ENCODE peak calls at places on chromosomes 13 and 19, in ten cellular contexts. I, G, Z, J, R, C, H, Y, L and U are unnamed samples. For H3K4me1, the result is how much of the 10 kb centered on the place peaks cover.

GRCh38 chr13:49097374-49097773 is 121.7 kb downstream of the FNDC3A start:
- DNase-seq in I (no peak), G (no peak), Z (no peak), J (peak), R (no peak), C (no peak), H (peak), Y (no peak), L (no peak), U (peak)

GRCh38 chr13:103839460-103839859 is 773.2 kb upstream of the SLC10A2 start:
- DNase-seq in I (no peak), G (no peak), Z (no peak), J (no peak), R (no peak), C (no peak), H (no peak), Y (no peak), L (no peak), U (no peak)

GRCh38 chr13:109330941-109331340 is 455.4 kb downstream of the IRS2 start:
- DNase-seq in I (no peak), G (no peak), Z (no peak), J (no peak), R (no peak), C (no peak), H (peak), Y (no peak), L (no peak), U (peak)

GRCh38 chr13:44765076-44765475 is 188.9 kb upstream of the TSC22D1 start:
- DNase-seq in I (peak), G (no peak), Z (no peak), J (no peak), R (no peak), C (no peak), H (no peak), Y (no peak), L (no peak), U (no peak)

GRCh38 chr13:106570354-106570822 is 2.5 kb upstream of the ARGLU1 start:
- DNase-seq in I (peak), G (peak), Z (peak), J (peak), R (peak), C (no peak), H (peak), Y (peak), L (peak), U (peak)

GRCh38 chr19:5718579-5719273 is 1.2 kb downstream of the LONP1 start:
- DNase-seq in I (no peak), G (no peak), Z (no peak), J (no peak), R (no peak), C (no peak), H (peak), Y (no peak), L (no peak), U (no peak)

GRCh38 chr13:97307882-97308624 is 85.9 kb downstream of the MBNL2 start:
- DNase-seq in I (no peak), G (no peak), Z (no peak), J (no peak), R (peak), C (peak), H (peak), Y (no peak), L (no peak), U (peak)

GRCh38 chr13:43865892-43866291 is 13.6 kb downstream of the CCDC122 start:
- DNase-seq in I (no peak), G (no peak), Z (no peak), J (no peak), R (no peak), C (no peak), H (peak), Y (no peak), L (no peak), U (peak)

GRCh38 chr13:67353891-67354459 is 123.8 kb upstream of the PCDH9 start:
- DNase-seq in I (no peak), G (no peak), Z (no peak), J (no peak), R (no peak), C (peak), H (peak), Y (no peak), L (no peak), U (no peak)

DNA sequence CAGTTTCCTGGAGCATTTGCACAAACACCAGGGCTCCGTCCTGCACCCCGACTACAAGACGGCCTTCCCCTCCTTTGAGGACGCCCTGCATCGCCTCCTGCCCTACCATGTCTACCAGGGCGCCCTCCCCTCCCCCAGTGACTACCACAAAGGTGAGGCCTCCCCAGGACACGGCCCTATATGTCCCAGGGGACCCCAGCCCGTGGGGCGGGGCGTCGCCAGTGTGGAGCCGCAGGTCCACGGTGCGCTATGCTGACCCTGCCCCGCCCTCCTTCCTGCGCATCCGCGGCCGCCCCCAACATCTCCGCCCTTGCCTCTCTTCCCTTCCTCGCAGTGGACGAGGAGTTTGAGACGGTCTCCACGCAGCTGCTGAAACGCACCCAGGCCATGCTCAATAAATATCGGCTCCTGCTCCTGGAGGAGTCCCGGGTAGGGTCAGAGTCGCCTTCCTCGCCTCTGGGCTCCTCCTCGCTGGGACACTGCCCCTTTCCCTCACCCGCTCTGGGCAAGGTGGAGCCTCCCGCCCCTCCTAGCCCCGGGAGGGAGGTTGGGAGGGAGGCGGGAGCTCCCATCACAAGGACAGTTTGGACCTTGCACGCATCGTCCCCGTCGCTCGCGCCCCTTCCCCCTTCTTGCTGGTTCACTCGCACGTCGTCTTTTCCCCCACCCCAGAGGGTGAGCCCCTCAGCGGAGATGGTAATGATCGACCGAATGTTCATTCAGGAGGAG is 14.4 kb upstream of the EHD2 start:
- DNase-seq in I (no peak), G (no peak), Z (no peak), J (no peak), R (no peak), C (no peak), H (no peak), Y (peak), L (no peak), U (no peak)
- H3K4me1 ChIP-seq in I (under half), G (under half), Z (under half), J (under half), R (under half), C (under half), H (under half), Y (under half), L (under half), U (under half)

GRCh38 chr13:22801402-22802003 is 379.3 kb upstream of the SGCG start:
- DNase-seq in I (no peak), G (no peak), Z (no peak), J (no peak), R (no peak), C (no peak), H (peak), Y (no peak), L (no peak), U (peak)
- TF ChIP-seq CTCF in I (no peak), G (no peak), Z (no peak), J (peak), R (peak), C (peak), H (no peak), Y (no peak), L (no peak), U (peak)

GRCh38 chr19:1256646-1257474 is 8.5 kb downstream of the MIDN start:
- DNase-seq in I (no peak), G (peak), Z (no peak), J (no peak), R (no peak), C (no peak), H (no peak), Y (no peak), L (no peak), U (no peak)

GRCh38 chr19:1254530-1255185 is 6.3 kb downstream of the MIDN start:
- DNase-seq in I (no peak), G (peak), Z (no peak), J (no peak), R (no peak), C (no peak), H (no peak), Y (no peak), L (no peak), U (no peak)

GRCh38 chr19:1254081-1254527 is 5.7 kb downstream of the MIDN start:
- DNase-seq in I (no peak), G (peak), Z (no peak), J (peak), R (no peak), C (no peak), H (no peak), Y (no peak), L (no peak), U (no peak)

GRCh38 chr19:1253514-1254080 is 5.2 kb downstream of the MIDN start:
- DNase-seq in I (peak), G (peak), Z (no peak), J (peak), R (no peak), C (no peak), H (no peak), Y (no peak), L (no peak), U (no peak)

GRCh38 chr19:1255186-1256161 is 7.1 kb downstream of the MIDN start:
- DNase-seq in I (no peak), G (peak), Z (no peak), J (no peak), R (no peak), C (no peak), H (no peak), Y (no peak), L (no peak), U (no peak)
- H3K4me1 ChIP-seq in I (under half), G (half or more), Z (half or more), J (half or more), R (half or more), C (under half), H (under half), Y (half or more), L (half or more), U (under half)

GRCh38 chr13:38697628-38698333 is 10.9 kb downstream of the FREM2 start:
- DNase-seq in I (no peak), G (no peak), Z (no peak), J (no peak), R (no peak), C (peak), H (no peak), Y (no peak), L (peak), U (peak)
- TF ChIP-seq CTCF in I (no peak), G (no peak), Z (no peak), J (no peak), R (no peak), C (no peak), H (no peak), Y (no peak), L (no peak), U (no peak)

DNA sequence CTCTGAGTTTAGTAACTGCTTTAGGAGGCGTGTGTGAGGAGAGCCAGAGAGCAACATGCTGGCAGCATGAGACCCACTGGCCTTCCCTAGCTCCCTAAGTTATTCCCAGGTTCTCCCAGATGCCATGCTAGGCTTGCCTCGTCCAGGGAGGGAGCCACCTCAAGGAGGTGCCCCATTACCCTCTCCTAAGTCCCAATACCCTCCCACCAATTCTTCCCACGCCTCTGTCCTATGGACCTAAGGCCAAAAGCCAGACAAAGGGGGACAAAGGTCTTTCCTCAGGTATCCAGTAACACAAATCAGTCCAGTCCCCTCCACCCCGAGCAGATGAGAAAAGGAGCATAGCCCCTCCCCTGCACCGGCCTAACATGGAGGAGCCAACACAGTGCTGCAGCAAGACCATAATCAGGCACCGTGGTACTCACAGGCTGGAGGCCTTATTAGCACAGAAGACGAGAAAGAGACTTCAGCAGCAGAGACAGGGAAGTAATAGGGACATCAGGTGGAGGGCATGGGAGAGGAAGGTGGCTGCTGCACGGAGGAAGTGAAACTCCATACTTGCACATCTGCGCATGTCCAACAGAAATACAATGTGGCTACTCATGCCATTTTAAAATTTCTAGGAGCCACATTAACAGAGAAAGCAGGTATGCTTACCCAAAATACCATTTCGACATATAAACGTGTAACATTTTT is 46.3 kb downstream of the BRD4 start:
- DNase-seq in I (no peak), G (peak), Z (no peak), J (no peak), R (no peak), C (no peak), H (no peak), Y (no peak), L (no peak), U (no peak)
- H3K4me1 ChIP-seq in I (under half), G (half or more), Z (half or more), J (half or more), R (half or more), C (half or more), H (under half), Y (half or more), L (half or more), U (under half)

GRCh38 chr19:52370341-52370710 is 603 bp downstream of the ZNF880 start:
- DNase-seq in I (no peak), G (no peak), Z (no peak), J (no peak), R (no peak), C (no peak), H (no peak), Y (no peak), L (no peak), U (no peak)

GRCh38 chr19:52366414-52366824 is 3.3 kb upstream of the ZNF880 start:
- DNase-seq in I (no peak), G (no peak), Z (no peak), J (no peak), R (no peak), C (no peak), H (no peak), Y (no peak), L (no peak), U (no peak)

GRCh38 chr19:52369463-52370340 is at the start of gene ZNF880:
- DNase-seq in I (peak), G (peak), Z (peak), J (peak), R (peak), C (peak), H (peak), Y (peak), L (peak), U (peak)
- TF ChIP-seq CTCF in I (no peak), G (no peak), Z (no peak), J (no peak), R (no peak), C (no peak), H (no peak), Y (no peak), L (no peak), U (peak)

DNA sequence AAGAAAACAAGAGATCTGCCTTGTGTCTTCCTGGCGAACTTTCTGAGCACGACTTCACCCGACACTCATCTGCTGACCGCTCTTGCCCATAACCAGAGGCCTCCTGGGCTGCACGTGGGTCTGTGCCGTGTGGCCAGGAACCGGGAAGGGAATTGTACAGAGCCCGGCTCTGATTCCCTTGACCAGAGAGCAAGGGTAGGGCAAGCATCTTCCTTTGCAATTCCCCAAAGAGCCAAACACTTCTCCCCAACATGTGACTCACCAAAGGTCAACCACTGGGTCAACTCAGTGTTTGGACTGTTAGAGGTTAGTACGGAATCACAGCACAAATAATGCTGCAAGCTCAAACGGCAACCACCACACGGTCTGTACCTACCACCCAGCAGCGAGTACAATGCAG is 48.9 kb downstream of the KLF2 start:
- DNase-seq in I (no peak), G (peak), Z (no peak), J (no peak), R (no peak), C (no peak), H (peak), Y (no peak), L (no peak), U (no peak)
- H3K4me1 ChIP-seq in I (under half), G (half or more), Z (half or more), J (under half), R (under half), C (under half), H (under half), Y (under half), L (under half), U (under half)

GRCh38 chr19:21256722-21257121 is 72.5 kb downstream of the ZNF708 start:
- DNase-seq in I (no peak), G (no peak), Z (no peak), J (no peak), R (peak), C (peak), H (no peak), Y (no peak), L (no peak), U (peak)
- TF ChIP-seq CTCF in I (no peak), G (no peak), Z (no peak), J (peak), R (peak), C (peak), H (peak), Y (no peak), L (no peak), U (peak)

GRCh38 chr19:45508931-45509691 is 1.8 kb downstream of the VASP start:
- DNase-seq in I (peak), G (peak), Z (no peak), J (peak), R (peak), C (peak), H (peak), Y (peak), L (peak), U (no peak)

GRCh38 chr19:45507864-45508680 is 793 bp downstream of the VASP start:
- DNase-seq in I (peak), G (peak), Z (no peak), J (peak), R (no peak), C (no peak), H (no peak), Y (peak), L (no peak), U (no peak)

GRCh38 chr19:45506991-45507863 is at the start of gene VASP:
- DNase-seq in I (peak), G (peak), Z (peak), J (peak), R (peak), C (peak), H (peak), Y (peak), L (peak), U (peak)

GRCh38 chr19:45509692-45510015 is 2.4 kb downstream of the VASP start:
- DNase-seq in I (no peak), G (no peak), Z (no peak), J (no peak), R (no peak), C (no peak), H (no peak), Y (no peak), L (no peak), U (no peak)

GRCh38 chr19:45508681-45508930 is 1.3 kb downstream of the VASP start:
- DNase-seq in I (no peak), G (no peak), Z (no peak), J (no peak), R (peak), C (peak), H (no peak), Y (no peak), L (no peak), U (no peak)
- H3K4me1 ChIP-seq in I (under half), G (half or more), Z (under half), J (under half), R (under half), C (under half), H (under half), Y (under half), L (under half), U (under half)

GRCh38 chr19:15971217-15971616 is 22.4 kb downstream of the OR10H4 start:
- DNase-seq in I (no peak), G (no peak), Z (no peak), J (no peak), R (no peak), C (no peak), H (no peak), Y (no peak), L (no peak), U (no peak)
- TF ChIP-seq CTCF in I (no peak), G (no peak), Z (no peak), J (no peak), R (no peak), C (no peak), H (no peak), Y (no peak), L (no peak), U (no peak)